ENCODE peak calls at places on chromosomes 5 and 9, in ten cellular contexts. One of them, this sample, is unnamed.

GRCh38 chr9:99092643-99093491 is 12.0 kb upstream of the TGFBR1 start:
- DNase-seq in H1: no peak
- DNase-seq in heart left ventricle: no peak
- DNase-seq in heart right ventricle: no peak
- DNase-seq in AG04450: no peak
- DNase-seq in spleen: no peak
- DNase-seq in endodermal cell: no peak
- DNase-seq in breast epithelium: no peak
- DNase-seq in astrocyte: no peak
- DNase-seq in esophagus muscularis mucosa: peak; percentile 55
- DNase-seq in this sample: no peak

GRCh38 chr5:179114756-179115155 is 54.6 kb downstream of the ZNF354C start:
- DNase-seq in spleen: peak; percentile 14
- DNase-seq in esophagus muscularis mucosa: peak; percentile 57
- DNase-seq in breast epithelium: peak; percentile 3
- DNase-seq in astrocyte: no peak
- DNase-seq in heart left ventricle: no peak
- DNase-seq in endodermal cell: peak; percentile 9
- DNase-seq in heart right ventricle: no peak
- DNase-seq in H1: no peak
- DNase-seq in AG04450: no peak
- DNase-seq in this sample: no peak

GRCh38 chr9:111799506-111799905 is 4.8 kb upstream of the SHOC1 start:
- DNase-seq in heart right ventricle: no peak
- DNase-seq in astrocyte: no peak
- DNase-seq in H1: no peak
- DNase-seq in endodermal cell: no peak
- DNase-seq in AG04450: no peak
- DNase-seq in spleen: no peak
- DNase-seq in breast epithelium: no peak
- DNase-seq in esophagus muscularis mucosa: no peak
- DNase-seq in heart left ventricle: no peak
- DNase-seq in this sample: no peak

GRCh38 chr9:131346559-131346958 is 47.3 kb upstream of the PRRC2B start:
- DNase-seq in heart left ventricle: no peak
- DNase-seq in H1: no peak
- DNase-seq in astrocyte: no peak
- DNase-seq in breast epithelium: no peak
- DNase-seq in endodermal cell: no peak
- DNase-seq in esophagus muscularis mucosa: no peak
- DNase-seq in spleen: peak; percentile 3
- DNase-seq in heart right ventricle: no peak
- DNase-seq in AG04450: no peak
- DNase-seq in this sample: no peak

GRCh38 chr5:89241186-89241585 is 358.2 kb upstream of the MEF2C start:
- DNase-seq in H1: no peak
- DNase-seq in breast epithelium: no peak
- DNase-seq in heart right ventricle: no peak
- DNase-seq in endodermal cell: no peak
- DNase-seq in heart left ventricle: no peak
- DNase-seq in spleen: no peak
- DNase-seq in AG04450: peak; percentile 13
- DNase-seq in astrocyte: peak; percentile 73
- DNase-seq in esophagus muscularis mucosa: no peak
- DNase-seq in this sample: no peak

GRCh38 chr5:179343902-179344300 is 1.4 kb downstream of the ADAMTS2 start:
- DNase-seq in endodermal cell: peak; percentile 94
- DNase-seq in esophagus muscularis mucosa: no peak
- DNase-seq in breast epithelium: no peak
- DNase-seq in heart left ventricle: no peak
- DNase-seq in spleen: peak; percentile 78
- DNase-seq in H1: peak; percentile 95
- DNase-seq in AG04450: no peak
- DNase-seq in astrocyte: no peak
- DNase-seq in heart right ventricle: no peak
- DNase-seq in this sample: peak; percentile 24

GRCh38 chr5:33049845-33050244 is 338.7 kb downstream of the NPR3 start:
- DNase-seq in spleen: no peak
- DNase-seq in breast epithelium: no peak
- DNase-seq in heart right ventricle: no peak
- DNase-seq in heart left ventricle: no peak
- DNase-seq in AG04450: no peak
- DNase-seq in H1: no peak
- DNase-seq in endodermal cell: no peak
- DNase-seq in esophagus muscularis mucosa: no peak
- DNase-seq in astrocyte: peak; percentile 95
- DNase-seq in this sample: no peak

GRCh38 chr5:132865668-132866341 is 464 bp downstream of the GDF9 start:
- DNase-seq in esophagus muscularis mucosa: no peak
- DNase-seq in endodermal cell: no peak
- DNase-seq in breast epithelium: no peak
- DNase-seq in H1: no peak
- DNase-seq in heart left ventricle: no peak
- DNase-seq in astrocyte: no peak
- DNase-seq in spleen: no peak
- DNase-seq in AG04450: no peak
- DNase-seq in heart right ventricle: no peak
- DNase-seq in this sample: no peak

GRCh38 chr5:170479484-170479883 is 24.3 kb upstream of the KCNIP1 start:
- DNase-seq in AG04450: no peak
- DNase-seq in esophagus muscularis mucosa: no peak
- DNase-seq in breast epithelium: no peak
- DNase-seq in heart left ventricle: no peak
- DNase-seq in endodermal cell: peak; percentile 47
- DNase-seq in astrocyte: no peak
- DNase-seq in spleen: no peak
- DNase-seq in heart right ventricle: no peak
- DNase-seq in H1: peak; percentile 17
- DNase-seq in this sample: no peak

GRCh38 chr9:129407905-129408452 is 212.9 kb downstream of the C9orf50 start:
- DNase-seq in H1: no peak
- DNase-seq in spleen: peak; percentile 44
- DNase-seq in heart right ventricle: no peak
- DNase-seq in endodermal cell: no peak
- DNase-seq in breast epithelium: no peak
- DNase-seq in heart left ventricle: no peak
- DNase-seq in astrocyte: no peak
- DNase-seq in AG04450: no peak
- DNase-seq in esophagus muscularis mucosa: no peak
- DNase-seq in this sample: no peak

GRCh38 chr9:69153707-69154521 is 20.2 kb upstream of the TJP2 start:
- DNase-seq in spleen: no peak
- DNase-seq in heart right ventricle: no peak
- DNase-seq in H1: no peak
- DNase-seq in heart left ventricle: no peak
- DNase-seq in AG04450: no peak
- DNase-seq in esophagus muscularis mucosa: no peak
- DNase-seq in breast epithelium: no peak
- DNase-seq in astrocyte: no peak
- DNase-seq in endodermal cell: peak; percentile 38
- DNase-seq in this sample: no peak

GRCh38 chr9:69147041-69147834 is 26.8 kb upstream of the TJP2 start:
- DNase-seq in esophagus muscularis mucosa: peak; percentile 60
- DNase-seq in AG04450: no peak
- DNase-seq in astrocyte: no peak
- DNase-seq in spleen: no peak
- DNase-seq in breast epithelium: no peak
- DNase-seq in heart left ventricle: no peak
- DNase-seq in H1: peak; percentile 39
- DNase-seq in endodermal cell: peak; percentile 38
- DNase-seq in heart right ventricle: no peak
- DNase-seq in this sample: no peak

GRCh38 chr9:69151506-69151905 is 22.6 kb upstream of the TJP2 start:
- DNase-seq in endodermal cell: no peak
- DNase-seq in spleen: no peak
- DNase-seq in esophagus muscularis mucosa: no peak
- DNase-seq in heart left ventricle: no peak
- DNase-seq in heart right ventricle: no peak
- DNase-seq in breast epithelium: no peak
- DNase-seq in astrocyte: no peak
- DNase-seq in H1: peak; percentile 20
- DNase-seq in AG04450: no peak
- DNase-seq in this sample: no peak

GRCh38 chr9:69145148-69145547 is 28.9 kb upstream of the TJP2 start:
- DNase-seq in breast epithelium: no peak
- DNase-seq in AG04450: no peak
- DNase-seq in heart left ventricle: no peak
- DNase-seq in spleen: no peak
- DNase-seq in endodermal cell: no peak
- DNase-seq in astrocyte: no peak
- DNase-seq in heart right ventricle: no peak
- DNase-seq in H1: peak; percentile 7
- DNase-seq in esophagus muscularis mucosa: no peak
- DNase-seq in this sample: peak; percentile 56

DNA sequence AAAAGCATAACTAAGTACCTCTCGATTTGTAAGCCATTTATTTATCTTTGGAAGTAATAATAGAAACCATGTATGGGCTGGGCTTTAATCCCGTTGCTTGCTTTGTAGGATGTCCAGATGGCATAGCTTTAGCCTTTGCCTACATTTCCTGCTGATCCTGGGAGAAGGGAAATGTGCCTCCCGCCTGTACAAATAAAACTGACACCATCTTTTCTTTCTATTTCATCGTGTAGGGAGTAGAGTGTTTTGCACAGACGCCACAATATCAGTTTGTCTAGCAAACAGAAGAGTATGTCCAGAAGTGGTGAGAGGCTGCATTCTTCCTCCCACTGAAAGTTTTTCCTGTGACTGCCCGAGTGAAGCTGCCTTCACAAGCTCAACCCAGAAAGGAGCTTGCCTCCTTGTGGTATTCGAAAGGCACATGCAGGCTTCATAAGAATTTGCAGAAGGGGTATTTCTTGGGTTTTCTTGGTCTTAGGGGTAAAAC is 24.7 kb upstream of the TJP2 start:
- DNase-seq in heart left ventricle: no peak
- DNase-seq in spleen: no peak
- DNase-seq in endodermal cell: peak; percentile 42
- DNase-seq in esophagus muscularis mucosa: peak; percentile 80
- DNase-seq in breast epithelium: no peak
- DNase-seq in H1: peak; percentile 35
- DNase-seq in AG04450: peak; percentile 65
- DNase-seq in astrocyte: peak; percentile 78
- DNase-seq in heart right ventricle: peak; percentile 28
- DNase-seq in this sample: peak; percentile 53
- TF ChIP-seq CTCF in heart left ventricle: peak; percentile 49
- TF ChIP-seq CTCF in spleen: no peak
- TF ChIP-seq CTCF in endodermal cell: peak; percentile 56
- TF ChIP-seq CTCF in esophagus muscularis mucosa: peak; percentile 41
- TF ChIP-seq CTCF in breast epithelium: no peak
- TF ChIP-seq CTCF in H1: peak; percentile 13
- TF ChIP-seq CTCF in AG04450: peak; percentile 69
- TF ChIP-seq CTCF in astrocyte: peak; percentile 25
- TF ChIP-seq CTCF in heart right ventricle: peak; percentile 60
- TF ChIP-seq CTCF in this sample: peak; percentile 33

GRCh38 chr5:177367323-177367848 is 9.7 kb downstream of the RGS14 start:
- DNase-seq in AG04450: no peak
- DNase-seq in breast epithelium: no peak
- DNase-seq in endodermal cell: no peak
- DNase-seq in heart right ventricle: no peak
- DNase-seq in H1: no peak
- DNase-seq in spleen: no peak
- DNase-seq in esophagus muscularis mucosa: no peak
- DNase-seq in astrocyte: no peak
- DNase-seq in heart left ventricle: no peak
- DNase-seq in this sample: no peak
- H3K4me3 ChIP-seq in AG04450: peak overlapping the region; percentile 58
- H3K4me3 ChIP-seq in breast epithelium: peak overlapping the region; percentile 59
- H3K4me3 ChIP-seq in endodermal cell: peak overlapping the region; percentile 78
- H3K4me3 ChIP-seq in heart right ventricle: peak overlapping the region; percentile 39
- H3K4me3 ChIP-seq in H1: peak overlapping the region; percentile 50
- H3K4me3 ChIP-seq in spleen: peak overlapping the region; percentile 23
- H3K4me3 ChIP-seq in esophagus muscularis mucosa: peak overlapping the region; percentile 56
- H3K4me3 ChIP-seq in astrocyte: peak overlapping the region; percentile 39
- H3K4me3 ChIP-seq in heart left ventricle: peak overlapping the region; percentile 51
- H3K4me3 ChIP-seq in this sample: no peak overlapping the region

DNA sequence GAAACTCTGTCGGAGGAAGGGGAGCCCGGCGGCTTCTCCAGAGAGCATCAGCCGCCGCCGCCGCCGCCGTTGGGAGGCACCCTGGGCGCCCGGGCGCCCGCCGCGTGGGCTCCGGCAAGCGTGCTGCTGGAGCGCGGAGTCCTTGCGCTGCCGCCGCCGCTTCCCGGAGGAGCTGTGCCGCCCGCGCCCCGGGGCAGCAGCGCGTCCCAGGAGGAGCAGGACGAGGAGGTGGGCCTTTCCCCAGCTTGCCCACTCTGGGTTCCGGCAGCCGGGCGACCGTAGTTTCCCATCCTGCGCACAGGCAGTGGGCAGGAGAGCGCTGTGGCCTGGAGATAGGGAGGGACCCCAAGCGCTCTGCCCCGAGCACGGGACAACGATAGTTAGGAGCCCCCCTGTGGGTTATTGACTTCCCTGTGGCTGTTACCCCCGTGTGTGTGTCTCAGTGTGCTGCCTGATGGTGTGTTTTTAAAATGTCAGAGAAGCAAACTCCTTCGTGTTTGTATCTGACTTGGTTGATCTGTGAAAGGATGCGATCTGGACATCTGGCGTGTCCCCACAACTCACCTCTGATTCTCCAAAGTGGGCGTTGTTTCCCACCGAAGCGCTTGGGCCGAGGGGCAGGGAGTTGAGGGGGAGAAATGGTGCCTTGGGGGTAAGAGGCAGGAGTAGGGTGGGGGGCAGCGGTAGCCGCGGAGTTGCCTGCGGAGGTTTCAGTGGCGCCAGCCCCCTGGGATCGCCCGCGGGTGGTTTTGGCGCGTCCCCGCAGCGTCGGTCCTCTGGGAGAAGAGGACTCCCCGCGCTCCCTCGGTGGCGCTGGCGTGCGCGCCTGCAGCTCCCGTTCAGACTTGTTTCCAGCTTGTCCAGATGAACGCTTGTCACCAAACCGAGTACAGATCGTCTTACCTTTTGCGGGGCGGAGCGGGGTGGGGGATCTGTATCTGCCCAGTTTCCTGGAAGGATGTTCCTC is 881 bp downstream of the MAST4 start:
- DNase-seq in AG04450: no peak
- DNase-seq in esophagus muscularis mucosa: no peak
- DNase-seq in breast epithelium: peak; percentile 26
- DNase-seq in endodermal cell: peak; percentile 77
- DNase-seq in heart left ventricle: peak; percentile 66
- DNase-seq in heart right ventricle: peak; percentile 51
- DNase-seq in H1: peak; percentile 65
- DNase-seq in spleen: peak; percentile 79
- DNase-seq in astrocyte: peak; percentile 25
- DNase-seq in this sample: peak; percentile 51
- TF ChIP-seq CTCF in AG04450: no peak
- TF ChIP-seq CTCF in esophagus muscularis mucosa: no peak
- TF ChIP-seq CTCF in breast epithelium: no peak
- TF ChIP-seq CTCF in endodermal cell: no peak
- TF ChIP-seq CTCF in heart left ventricle: peak; percentile 8
- TF ChIP-seq CTCF in heart right ventricle: peak; percentile 40
- TF ChIP-seq CTCF in H1: no peak
- TF ChIP-seq CTCF in spleen: no peak
- TF ChIP-seq CTCF in astrocyte: no peak
- TF ChIP-seq CTCF in this sample: peak; percentile 33

DNA sequence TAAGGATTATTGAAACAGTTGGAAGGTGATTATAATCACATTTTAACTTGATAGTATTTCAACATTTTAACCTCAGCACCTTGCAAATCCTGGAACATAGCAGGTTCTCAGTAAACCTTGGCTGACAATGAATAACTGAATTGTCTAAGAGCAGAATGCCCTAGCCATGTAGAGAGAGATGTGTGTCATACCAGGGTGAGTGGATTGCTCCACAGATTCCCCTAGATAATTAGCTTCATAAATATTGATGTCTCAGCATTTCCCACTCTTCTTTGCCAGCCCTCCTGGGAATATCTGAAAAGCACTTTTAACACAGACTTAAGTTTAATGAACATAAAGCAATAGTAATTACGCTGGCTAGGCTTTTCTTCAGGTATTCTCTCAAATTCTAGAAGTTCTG is 363.5 kb downstream of the MAN2A1 start:
- DNase-seq in esophagus muscularis mucosa: no peak
- DNase-seq in spleen: no peak
- DNase-seq in endodermal cell: no peak
- DNase-seq in H1: no peak
- DNase-seq in AG04450: no peak
- DNase-seq in astrocyte: no peak
- DNase-seq in breast epithelium: no peak
- DNase-seq in heart left ventricle: no peak
- DNase-seq in heart right ventricle: no peak
- DNase-seq in this sample: no peak
- H3K4me3 ChIP-seq in esophagus muscularis mucosa: no peak overlapping the region
- H3K4me3 ChIP-seq in spleen: no peak overlapping the region
- H3K4me3 ChIP-seq in endodermal cell: no peak overlapping the region
- H3K4me3 ChIP-seq in H1: no peak overlapping the region
- H3K4me3 ChIP-seq in AG04450: no peak overlapping the region
- H3K4me3 ChIP-seq in astrocyte: no peak overlapping the region
- H3K4me3 ChIP-seq in breast epithelium: no peak overlapping the region
- H3K4me3 ChIP-seq in heart left ventricle: no peak overlapping the region
- H3K4me3 ChIP-seq in heart right ventricle: no peak overlapping the region
- H3K4me3 ChIP-seq in this sample: no peak overlapping the region